ENCODE peak calls at places on chromosomes 5 and 9, in seven cellular contexts. G is GM23248, W is upper lobe of right lung, H is NT2/D1, N is right atrium auricular region, M is spleen, I is cardiac muscle cell. X is an unnamed sample. For H3K4me1 and H3K27me3, the result is how much of the 10 kb centered on the place peaks cover.

GRCh38 chr5:176813587-176814312 is 3.4 kb downstream of the UNC5A start:
- DNase-seq in G (no peak), W (no peak), H (no peak), N (no peak), M (no peak), I (no peak), X (no peak)

GRCh38 chr9:129351058-129351641 is 173.1 kb upstream of the IER5L start:
- DNase-seq in G (no peak), W (no peak), H (no peak), N (no peak), M (no peak), I (peak), X (no peak)

GRCh38 chr9:120912958-120913672 is 13.5 kb downstream of the TRAF1 start:
- DNase-seq in G (no peak), W (no peak), H (no peak), N (no peak), M (no peak), I (no peak), X (no peak)

GRCh38 chr5:107005653-107006052 is 665.1 kb downstream of the EFNA5 start:
- DNase-seq in G (no peak), W (no peak), H (no peak), N (no peak), M (no peak), I (no peak), X (no peak)

GRCh38 chr5:133779828-133780475 is 167.6 kb upstream of the FSTL4 start:
- DNase-seq in G (no peak), W (no peak), H (no peak), N (no peak), M (no peak), I (peak), X (no peak)

GRCh38 chr9:22921742-22922141 is 475.1 kb downstream of the DMRTA1 start:
- DNase-seq in G (no peak), W (no peak), H (no peak), N (no peak), M (no peak), I (no peak), X (no peak)

GRCh38 chr5:89535421-89535820 is 652.4 kb upstream of the MEF2C start:
- DNase-seq in G (peak), W (no peak), H (no peak), N (no peak), M (no peak), I (no peak), X (no peak)

GRCh38 chr9:124696101-124696500 is 75.0 kb downstream of the NR6A1 start:
- DNase-seq in G (peak), W (no peak), H (peak), N (no peak), M (no peak), I (no peak), X (no peak)

GRCh38 chr5:168046163-168046562 is 245.3 kb upstream of the WWC1 start:
- DNase-seq in G (no peak), W (no peak), H (no peak), N (no peak), M (no peak), I (no peak), X (no peak)

GRCh38 chr9:135498381-135499126 is 1.9 kb upstream of the MRPS2 start:
- DNase-seq in G (no peak), W (peak), H (no peak), N (no peak), M (peak), I (no peak), X (peak)

GRCh38 chr5:73603998-73604397 is 22.0 kb upstream of the ARHGEF28 start:
- DNase-seq in G (no peak), W (no peak), H (no peak), N (no peak), M (no peak), I (no peak), X (no peak)

GRCh38 chr9:129242971-129243561 is 65.0 kb upstream of the IER5L start:
- DNase-seq in G (peak), W (peak), H (no peak), N (peak), M (peak), I (no peak), X (peak)

GRCh38 chr9:133971121-133971951 is 20.8 kb downstream of the VAV2 start:
- DNase-seq in G (no peak), W (peak), H (no peak), N (no peak), M (peak), I (no peak), X (peak)
- H3K4me1 ChIP-seq in G (under half), W (under half), H (under half), N (under half), M (under half), I (under half), X (under half)

DNA sequence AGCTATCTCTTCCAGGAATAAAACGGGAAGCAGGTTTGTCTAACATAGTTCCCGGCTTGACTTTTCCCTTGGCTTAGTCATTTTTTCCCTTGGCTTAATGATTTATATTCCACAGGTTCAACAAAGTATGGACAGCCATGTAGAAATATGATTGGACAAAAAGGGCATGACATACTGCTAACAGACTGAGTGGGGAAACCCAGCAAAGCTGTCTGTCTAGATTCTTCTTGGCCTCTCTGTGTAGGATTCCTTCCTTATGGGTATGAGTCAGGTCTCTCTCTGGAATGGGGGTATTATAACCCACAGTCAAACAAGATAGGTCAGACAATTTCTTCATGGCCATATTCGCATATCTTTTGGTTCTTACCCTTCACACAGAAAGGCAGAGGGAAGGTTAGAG is 5.7 kb upstream of the MTAP start:
- DNase-seq in G (peak), W (no peak), H (no peak), N (no peak), M (no peak), I (no peak), X (no peak)
- H3K27me3 ChIP-seq in G (under half), W (under half), H (under half), N (under half), M (under half), I (half or more), X (under half)

DNA sequence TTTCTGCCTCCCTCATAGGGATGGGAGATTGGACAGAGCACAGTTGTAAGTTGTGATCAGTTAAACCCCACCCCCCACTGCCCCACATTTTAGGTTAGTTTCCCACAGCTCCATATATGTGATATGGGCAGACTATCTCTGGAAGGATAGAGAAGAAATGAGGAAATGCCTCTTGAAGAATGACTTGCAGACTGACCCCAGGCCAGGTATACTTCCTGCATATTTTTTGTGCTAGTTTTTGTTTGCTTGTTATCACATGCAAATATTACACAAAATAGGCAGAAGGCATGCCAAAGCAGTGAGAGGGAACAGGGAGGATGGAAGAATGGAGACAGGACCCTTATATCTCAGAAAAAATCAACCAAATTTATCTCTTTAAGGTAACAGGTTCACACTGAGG is 10.1 kb upstream of the GLRX start:
- DNase-seq in G (no peak), W (no peak), H (no peak), N (no peak), M (no peak), I (no peak), X (no peak)
- H3K4me1 ChIP-seq in G (under half), W (under half), H (under half), N (under half), M (under half), I (under half), X (under half)

GRCh38 chr9:137076636-137077009 is 694 bp upstream of the UAP1L1 start:
- DNase-seq in G (no peak), W (no peak), H (no peak), N (no peak), M (no peak), I (no peak), X (peak)

GRCh38 chr9:137077010-137077747 is at the start of gene UAP1L1:
- DNase-seq in G (peak), W (peak), H (no peak), N (peak), M (peak), I (peak), X (peak)

GRCh38 chr9:137075275-137075775 is 2.0 kb upstream of the UAP1L1 start:
- DNase-seq in G (no peak), W (no peak), H (no peak), N (no peak), M (no peak), I (no peak), X (no peak)

GRCh38 chr9:137073992-137074399 is 3.3 kb upstream of the UAP1L1 start:
- DNase-seq in G (no peak), W (no peak), H (no peak), N (no peak), M (no peak), I (no peak), X (no peak)

GRCh38 chr9:137074657-137075274 is 2.6 kb upstream of the UAP1L1 start:
- DNase-seq in G (no peak), W (no peak), H (no peak), N (no peak), M (peak), I (no peak), X (no peak)
- H3K27me3 ChIP-seq in G (under half), W (under half), H (under half), N (under half), M (under half), I (under half), X (under half)